ENCODE peak calls at places on chromosomes 1 and 21, in six cellular contexts. One of them, this sample, is unnamed.

GRCh38 chr1:22551591-22552370 is 11.5 kb upstream of the EPHA8 start:
- DNase-seq in heart left ventricle: no peak
- DNase-seq in spleen: no peak
- DNase-seq in adrenal gland: no peak
- DNase-seq in suprapubic skin: no peak
- DNase-seq in transverse colon: no peak
- DNase-seq in this sample: no peak

GRCh38 chr1:67966001-67966665 is 84.3 kb downstream of the DIRAS3 start:
- DNase-seq in transverse colon: no peak
- DNase-seq in spleen: no peak
- DNase-seq in adrenal gland: no peak
- DNase-seq in suprapubic skin: no peak
- DNase-seq in heart left ventricle: no peak
- DNase-seq in this sample: no peak

GRCh38 chr1:184387871-184388670 is 1.2 kb downstream of the C1orf21 start:
- DNase-seq in adrenal gland: peak
- DNase-seq in suprapubic skin: no peak
- DNase-seq in spleen: peak
- DNase-seq in transverse colon: peak
- DNase-seq in heart left ventricle: peak
- DNase-seq in this sample: peak

GRCh38 chr1:54548389-54549044 is 489 bp downstream of the ACOT11 start:
- DNase-seq in adrenal gland: peak
- DNase-seq in transverse colon: no peak
- DNase-seq in suprapubic skin: no peak
- DNase-seq in spleen: no peak
- DNase-seq in heart left ventricle: peak
- DNase-seq in this sample: no peak

GRCh38 chr1:41915786-41916571 is 2.7 kb downstream of the HIVEP3 start:
- DNase-seq in spleen: peak
- DNase-seq in transverse colon: peak
- DNase-seq in heart left ventricle: peak
- DNase-seq in suprapubic skin: no peak
- DNase-seq in adrenal gland: peak
- DNase-seq in this sample: no peak

GRCh38 chr1:111669268-111669667 is 49.7 kb downstream of the RAP1A start:
- DNase-seq in heart left ventricle: no peak
- DNase-seq in transverse colon: no peak
- DNase-seq in adrenal gland: no peak
- DNase-seq in suprapubic skin: no peak
- DNase-seq in spleen: no peak
- DNase-seq in this sample: peak

GRCh38 chr1:78005755-78006154 is 1.0 kb downstream of the DNAJB4 start:
- DNase-seq in suprapubic skin: no peak
- DNase-seq in heart left ventricle: peak
- DNase-seq in adrenal gland: peak
- DNase-seq in transverse colon: peak
- DNase-seq in spleen: no peak
- DNase-seq in this sample: peak

GRCh38 chr1:43625063-43625780 is 24.7 kb upstream of the KDM4A start:
- DNase-seq in suprapubic skin: no peak
- DNase-seq in spleen: peak
- DNase-seq in transverse colon: no peak
- DNase-seq in adrenal gland: no peak
- DNase-seq in heart left ventricle: no peak
- DNase-seq in this sample: no peak

GRCh38 chr1:18539171-18539570 is 58.4 kb downstream of the KLHDC7A start:
- DNase-seq in transverse colon: no peak
- DNase-seq in adrenal gland: no peak
- DNase-seq in heart left ventricle: no peak
- DNase-seq in spleen: no peak
- DNase-seq in suprapubic skin: peak
- DNase-seq in this sample: no peak

GRCh38 chr1:180343931-180344406 is 113.9 kb downstream of the LHX4 start:
- DNase-seq in adrenal gland: peak
- DNase-seq in suprapubic skin: no peak
- DNase-seq in heart left ventricle: peak
- DNase-seq in transverse colon: peak
- DNase-seq in spleen: no peak
- DNase-seq in this sample: no peak

GRCh38 chr1:31959941-31960340 is 21.8 kb upstream of the PTP4A2 start:
- DNase-seq in heart left ventricle: no peak
- DNase-seq in adrenal gland: no peak
- DNase-seq in suprapubic skin: no peak
- DNase-seq in spleen: peak
- DNase-seq in transverse colon: no peak
- DNase-seq in this sample: no peak

GRCh38 chr21:25953196-25953595 is 217.4 kb downstream of the APP start:
- DNase-seq in heart left ventricle: no peak
- DNase-seq in transverse colon: no peak
- DNase-seq in adrenal gland: no peak
- DNase-seq in spleen: no peak
- DNase-seq in suprapubic skin: no peak
- DNase-seq in this sample: no peak

GRCh38 chr1:167442142-167442848 is 76.0 kb downstream of the CD247 start:
- DNase-seq in adrenal gland: peak
- DNase-seq in heart left ventricle: peak
- DNase-seq in spleen: peak
- DNase-seq in suprapubic skin: peak
- DNase-seq in transverse colon: peak
- DNase-seq in this sample: peak

GRCh38 chr21:43298546-43299440 is 128.1 kb downstream of the SIK1 start:
- DNase-seq in spleen: peak
- DNase-seq in suprapubic skin: no peak
- DNase-seq in transverse colon: no peak
- DNase-seq in heart left ventricle: no peak
- DNase-seq in adrenal gland: no peak
- DNase-seq in this sample: peak

GRCh38 chr1:23475641-23476040 is 8.3 kb downstream of the ASAP3 start:
- DNase-seq in transverse colon: no peak
- DNase-seq in adrenal gland: no peak
- DNase-seq in heart left ventricle: no peak
- DNase-seq in spleen: no peak
- DNase-seq in suprapubic skin: no peak
- DNase-seq in this sample: no peak

GRCh38 chr1:15557594-15557993 is 27.3 kb downstream of the AGMAT start:
- DNase-seq in heart left ventricle: no peak
- DNase-seq in suprapubic skin: no peak
- DNase-seq in transverse colon: no peak
- DNase-seq in spleen: no peak
- DNase-seq in adrenal gland: no peak
- DNase-seq in this sample: peak

GRCh38 chr1:115710859-115711624 is 57.5 kb downstream of the CASQ2 start:
- DNase-seq in spleen: no peak
- DNase-seq in heart left ventricle: peak
- DNase-seq in adrenal gland: no peak
- DNase-seq in suprapubic skin: no peak
- DNase-seq in transverse colon: no peak
- DNase-seq in this sample: no peak

GRCh38 chr21:43287111-43287973 is 118.5 kb downstream of the CRYAA start:
- DNase-seq in spleen: peak
- DNase-seq in suprapubic skin: no peak
- DNase-seq in transverse colon: peak
- DNase-seq in heart left ventricle: no peak
- DNase-seq in adrenal gland: no peak
- DNase-seq in this sample: no peak

GRCh38 chr1:58786927-58787245 is 3.0 kb upstream of the JUN start:
- DNase-seq in spleen: no peak
- DNase-seq in adrenal gland: no peak
- DNase-seq in heart left ventricle: no peak
- DNase-seq in suprapubic skin: no peak
- DNase-seq in transverse colon: no peak
- DNase-seq in this sample: no peak

GRCh38 chr1:8718878-8719361 is 98.5 kb downstream of the RERE start:
- DNase-seq in spleen: no peak
- DNase-seq in suprapubic skin: no peak
- DNase-seq in transverse colon: no peak
- DNase-seq in heart left ventricle: no peak
- DNase-seq in adrenal gland: no peak
- DNase-seq in this sample: no peak

GRCh38 chr1:109919271-109919670 is 8.6 kb downstream of the CSF1 start:
- DNase-seq in heart left ventricle: no peak
- DNase-seq in spleen: peak
- DNase-seq in adrenal gland: no peak
- DNase-seq in suprapubic skin: no peak
- DNase-seq in transverse colon: no peak
- DNase-seq in this sample: no peak

GRCh38 chr1:219269171-219269570 is 95.5 kb downstream of the LYPLAL1 start:
- DNase-seq in adrenal gland: no peak
- DNase-seq in heart left ventricle: no peak
- DNase-seq in suprapubic skin: no peak
- DNase-seq in spleen: no peak
- DNase-seq in transverse colon: no peak
- DNase-seq in this sample: no peak

GRCh38 chr1:10189659-10190058 is 20.7 kb upstream of the KIF1B start:
- DNase-seq in suprapubic skin: no peak
- DNase-seq in adrenal gland: no peak
- DNase-seq in heart left ventricle: no peak
- DNase-seq in transverse colon: peak
- DNase-seq in spleen: no peak
- DNase-seq in this sample: no peak

GRCh38 chr1:209412036-209412435 is 171.5 kb upstream of the CAMK1G start:
- DNase-seq in adrenal gland: no peak
- DNase-seq in heart left ventricle: no peak
- DNase-seq in spleen: no peak
- DNase-seq in suprapubic skin: no peak
- DNase-seq in transverse colon: no peak
- DNase-seq in this sample: no peak

GRCh38 chr1:5949074-5949760 is 43.0 kb downstream of the NPHP4 start:
- DNase-seq in suprapubic skin: peak
- DNase-seq in transverse colon: no peak
- DNase-seq in heart left ventricle: no peak
- DNase-seq in spleen: no peak
- DNase-seq in adrenal gland: no peak
- DNase-seq in this sample: no peak

GRCh38 chr1:67942269-67942668 is 108.2 kb downstream of the DIRAS3 start:
- DNase-seq in suprapubic skin: no peak
- DNase-seq in transverse colon: no peak
- DNase-seq in adrenal gland: no peak
- DNase-seq in spleen: no peak
- DNase-seq in heart left ventricle: no peak
- DNase-seq in this sample: no peak

GRCh38 chr1:34192621-34193020 is 15.9 kb downstream of the C1orf94 start:
- DNase-seq in adrenal gland: no peak
- DNase-seq in spleen: no peak
- DNase-seq in heart left ventricle: no peak
- DNase-seq in transverse colon: no peak
- DNase-seq in suprapubic skin: no peak
- DNase-seq in this sample: no peak

GRCh38 chr1:78210167-78210566 is 164.4 kb downstream of the GIPC2 start:
- DNase-seq in adrenal gland: no peak
- DNase-seq in suprapubic skin: no peak
- DNase-seq in heart left ventricle: no peak
- DNase-seq in spleen: no peak
- DNase-seq in transverse colon: no peak
- DNase-seq in this sample: no peak

GRCh38 chr1:193260056-193260750 is 73.8 kb upstream of the B3GALT2 start:
- DNase-seq in transverse colon: no peak
- DNase-seq in heart left ventricle: no peak
- DNase-seq in adrenal gland: no peak
- DNase-seq in suprapubic skin: no peak
- DNase-seq in spleen: no peak
- DNase-seq in this sample: no peak

GRCh38 chr1:101236546-101237228 is at the start of gene S1PR1:
- DNase-seq in spleen: peak
- DNase-seq in adrenal gland: peak
- DNase-seq in transverse colon: peak
- DNase-seq in heart left ventricle: peak
- DNase-seq in suprapubic skin: peak
- DNase-seq in this sample: peak
- TF ChIP-seq POLR2A in spleen: peak
- TF ChIP-seq POLR2A in adrenal gland: peak
- TF ChIP-seq POLR2A in transverse colon: peak
- TF ChIP-seq POLR2A in heart left ventricle: no peak
- TF ChIP-seq POLR2A in suprapubic skin: peak
- TF ChIP-seq POLR2A in this sample: no peak

GRCh38 chr1:1763657-1764621 is 14.3 kb downstream of the NADK start:
- DNase-seq in adrenal gland: peak
- DNase-seq in spleen: peak
- DNase-seq in suprapubic skin: no peak
- DNase-seq in heart left ventricle: no peak
- DNase-seq in transverse colon: no peak
- DNase-seq in this sample: no peak
- TF ChIP-seq POLR2A in adrenal gland: peak
- TF ChIP-seq POLR2A in spleen: no peak
- TF ChIP-seq POLR2A in suprapubic skin: no peak
- TF ChIP-seq POLR2A in heart left ventricle: no peak
- TF ChIP-seq POLR2A in transverse colon: no peak
- TF ChIP-seq POLR2A in this sample: no peak

DNA sequence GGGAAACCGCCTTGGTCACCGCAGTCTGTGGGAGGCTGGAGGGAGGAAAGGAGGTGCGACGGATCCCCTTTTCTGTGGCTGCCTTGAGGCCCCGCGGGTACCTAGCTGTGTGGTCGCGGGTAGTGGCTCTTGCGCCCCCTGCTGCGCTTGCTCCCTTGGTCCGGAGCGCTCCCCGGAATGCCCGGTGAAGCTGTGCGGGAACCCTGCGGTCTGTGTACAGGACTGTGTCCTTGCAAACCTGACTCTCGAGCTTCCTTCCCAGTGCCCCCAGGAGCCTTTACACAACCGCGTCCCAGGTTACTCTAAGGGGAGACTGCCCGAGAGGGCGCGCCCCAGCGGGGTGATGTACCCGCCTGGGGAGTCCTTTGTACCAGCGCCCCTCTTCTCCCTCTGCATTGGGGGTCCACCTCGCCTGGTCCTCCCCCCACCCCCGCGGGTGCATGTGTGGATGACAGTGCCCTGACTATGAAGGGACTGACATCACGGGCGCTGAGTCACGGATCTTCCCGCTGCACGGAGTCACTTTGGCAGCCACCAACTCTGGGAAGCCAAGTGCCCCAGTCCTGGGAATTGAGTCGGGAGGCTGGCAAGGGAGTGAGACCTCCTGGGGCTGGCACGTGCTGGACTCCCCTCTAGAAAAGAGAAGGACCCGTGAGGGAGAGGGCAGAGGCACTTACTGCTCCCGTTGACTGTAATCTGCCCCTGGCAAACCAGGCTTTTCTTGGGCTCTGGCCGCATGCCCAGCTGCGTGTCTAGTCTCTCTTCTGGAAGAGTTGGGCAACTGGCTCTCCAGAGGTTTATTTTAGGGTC is 824 bp downstream of the IL6R start:
- DNase-seq in adrenal gland: peak
- DNase-seq in spleen: peak
- DNase-seq in transverse colon: peak
- DNase-seq in heart left ventricle: peak
- DNase-seq in suprapubic skin: peak
- DNase-seq in this sample: peak
- TF ChIP-seq POLR2A in adrenal gland: peak
- TF ChIP-seq POLR2A in spleen: no peak
- TF ChIP-seq POLR2A in transverse colon: no peak
- TF ChIP-seq POLR2A in heart left ventricle: no peak
- TF ChIP-seq POLR2A in suprapubic skin: no peak
- TF ChIP-seq POLR2A in this sample: no peak

DNA sequence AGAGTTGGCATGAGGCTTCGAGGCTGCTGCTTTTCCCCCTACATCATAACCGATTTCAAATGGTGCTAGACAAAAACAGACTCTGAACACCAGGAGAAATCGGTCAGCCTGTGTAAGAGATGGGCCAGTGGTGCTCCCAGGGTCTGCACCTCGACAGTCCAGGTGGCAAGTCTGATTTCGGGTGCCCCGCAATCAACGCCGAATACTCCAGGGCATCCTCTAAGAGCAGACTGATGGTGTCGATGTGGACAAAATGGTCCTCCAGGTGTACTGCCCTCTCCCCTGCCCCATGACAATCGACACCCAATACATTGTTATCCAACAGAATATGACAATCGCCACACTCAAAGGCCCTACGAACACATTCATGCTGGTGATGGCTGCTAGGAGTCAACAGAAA is 50.0 kb downstream of the CD46 start:
- DNase-seq in adrenal gland: no peak
- DNase-seq in transverse colon: no peak
- DNase-seq in heart left ventricle: no peak
- DNase-seq in suprapubic skin: no peak
- DNase-seq in spleen: no peak
- DNase-seq in this sample: no peak
- TF ChIP-seq POLR2A in adrenal gland: no peak
- TF ChIP-seq POLR2A in transverse colon: no peak
- TF ChIP-seq POLR2A in heart left ventricle: no peak
- TF ChIP-seq POLR2A in suprapubic skin: no peak
- TF ChIP-seq POLR2A in spleen: no peak
- TF ChIP-seq POLR2A in this sample: no peak

This sample was measured in erythroblast.